ENCODE peak calls at places on chromosomes 16 and 17, in six cellular contexts. One of them, this sample, is unnamed.

GRCh38 chr17:74156878-74157277 is 46.6 kb upstream of the RPL38 start:
- DNase-seq in H1: no peak
- DNase-seq in HCT116: no peak
- DNase-seq in GM12878: no peak
- DNase-seq in K562: no peak
- DNase-seq in SK-N-SH: no peak
- DNase-seq in this sample: no peak

GRCh38 chr17:42669705-42670198 is 7.0 kb downstream of the PLEKHH3 start:
- DNase-seq in K562: no peak
- DNase-seq in H1: no peak
- DNase-seq in GM12878: no peak
- DNase-seq in HCT116: no peak
- DNase-seq in SK-N-SH: no peak
- DNase-seq in this sample: no peak

GRCh38 chr17:57424777-57425188 is 168.5 kb downstream of the MSI2 start:
- DNase-seq in SK-N-SH: no peak
- DNase-seq in GM12878: no peak
- DNase-seq in HCT116: peak; percentile 85
- DNase-seq in K562: no peak
- DNase-seq in H1: no peak
- DNase-seq in this sample: no peak

GRCh38 chr16:77223184-77223583 is 24.0 kb downstream of the SYCE1L start:
- DNase-seq in K562: peak; percentile 60
- DNase-seq in H1: no peak
- DNase-seq in HCT116: no peak
- DNase-seq in SK-N-SH: peak; percentile 35
- DNase-seq in GM12878: no peak
- DNase-seq in this sample: no peak

GRCh38 chr16:53098526-53099317 is 43.9 kb downstream of the CHD9 start:
- DNase-seq in GM12878: peak; percentile 66
- DNase-seq in H1: no peak
- DNase-seq in SK-N-SH: peak; percentile 78
- DNase-seq in K562: peak; percentile 75
- DNase-seq in HCT116: no peak
- DNase-seq in this sample: no peak

GRCh38 chr17:38579934-38580333 is 25.8 kb downstream of the SRCIN1 start:
- DNase-seq in HCT116: no peak
- DNase-seq in GM12878: no peak
- DNase-seq in K562: peak; percentile 74
- DNase-seq in H1: no peak
- DNase-seq in SK-N-SH: peak; percentile 94
- DNase-seq in this sample: no peak

GRCh38 chr16:49492090-49492801 is 118.6 kb downstream of the C16orf78 start:
- DNase-seq in GM12878: no peak
- DNase-seq in SK-N-SH: peak; percentile 94
- DNase-seq in K562: peak; percentile 38
- DNase-seq in H1: peak; percentile 15
- DNase-seq in HCT116: no peak
- DNase-seq in this sample: no peak

GRCh38 chr16:66714659-66715307 is 18.2 kb upstream of the CMTM4 start:
- DNase-seq in GM12878: no peak
- DNase-seq in HCT116: no peak
- DNase-seq in H1: no peak
- DNase-seq in SK-N-SH: peak; percentile 46
- DNase-seq in K562: no peak
- DNase-seq in this sample: no peak

GRCh38 chr17:3222505-3222904 is 15.0 kb downstream of the OR1A1 start:
- DNase-seq in HCT116: no peak
- DNase-seq in H1: no peak
- DNase-seq in SK-N-SH: no peak
- DNase-seq in GM12878: no peak
- DNase-seq in K562: no peak
- DNase-seq in this sample: no peak

GRCh38 chr17:28529012-28529400 is 22.9 kb downstream of the FOXN1 start:
- DNase-seq in GM12878: no peak
- DNase-seq in H1: no peak
- DNase-seq in K562: no peak
- DNase-seq in SK-N-SH: no peak
- DNase-seq in HCT116: no peak
- DNase-seq in this sample: no peak

GRCh38 chr17:76866774-76867577 is 1.2 kb upstream of the MGAT5B start:
- DNase-seq in SK-N-SH: no peak
- DNase-seq in GM12878: no peak
- DNase-seq in K562: no peak
- DNase-seq in H1: no peak
- DNase-seq in HCT116: no peak
- DNase-seq in this sample: no peak

GRCh38 chr17:38439436-38439835 is 11.2 kb downstream of the ARHGAP23 start:
- DNase-seq in GM12878: no peak
- DNase-seq in H1: no peak
- DNase-seq in K562: no peak
- DNase-seq in HCT116: no peak
- DNase-seq in SK-N-SH: no peak
- DNase-seq in this sample: no peak

GRCh38 chr16:50591800-50592771 is 43.9 kb downstream of the NKD1 start:
- DNase-seq in H1: no peak
- DNase-seq in SK-N-SH: peak; percentile 75
- DNase-seq in K562: no peak
- DNase-seq in HCT116: no peak
- DNase-seq in GM12878: no peak
- DNase-seq in this sample: no peak
- TF ChIP-seq JUND in H1: no peak
- TF ChIP-seq JUND in SK-N-SH: no peak
- TF ChIP-seq JUND in K562: no peak
- TF ChIP-seq JUND in HCT116: no peak
- TF ChIP-seq JUND in GM12878: no peak
- TF ChIP-seq JUND in this sample: no peak

GRCh38 chr17:31412511-31412910 is 21.0 kb downstream of the RAB11FIP4 start:
- DNase-seq in GM12878: no peak
- DNase-seq in SK-N-SH: no peak
- DNase-seq in HCT116: no peak
- DNase-seq in K562: no peak
- DNase-seq in H1: no peak
- DNase-seq in this sample: no peak

GRCh38 chr17:31413081-31413799 is 21.8 kb downstream of the RAB11FIP4 start:
- DNase-seq in K562: no peak
- DNase-seq in HCT116: no peak
- DNase-seq in SK-N-SH: no peak
- DNase-seq in GM12878: no peak
- DNase-seq in H1: no peak
- DNase-seq in this sample: no peak

GRCh38 chr17:31415004-31415454 is 23.6 kb downstream of the RAB11FIP4 start:
- DNase-seq in GM12878: no peak
- DNase-seq in HCT116: no peak
- DNase-seq in SK-N-SH: no peak
- DNase-seq in H1: no peak
- DNase-seq in K562: no peak
- DNase-seq in this sample: no peak

GRCh38 chr17:31414590-31414918 is 23.1 kb downstream of the RAB11FIP4 start:
- DNase-seq in HCT116: no peak
- DNase-seq in SK-N-SH: no peak
- DNase-seq in H1: no peak
- DNase-seq in GM12878: no peak
- DNase-seq in K562: no peak
- DNase-seq in this sample: no peak

GRCh38 chr17:31413871-31414589 is 22.6 kb downstream of the RAB11FIP4 start:
- DNase-seq in SK-N-SH: no peak
- DNase-seq in GM12878: no peak
- DNase-seq in K562: no peak
- DNase-seq in H1: no peak
- DNase-seq in HCT116: no peak
- DNase-seq in this sample: no peak
- TF ChIP-seq JUND in SK-N-SH: no peak
- TF ChIP-seq JUND in GM12878: no peak
- TF ChIP-seq JUND in K562: no peak
- TF ChIP-seq JUND in H1: no peak
- TF ChIP-seq JUND in HCT116: no peak
- TF ChIP-seq JUND in this sample: no peak

GRCh38 chr17:522912-523311 is 170.3 kb upstream of the RPH3AL start:
- DNase-seq in K562: no peak
- DNase-seq in H1: no peak
- DNase-seq in SK-N-SH: no peak
- DNase-seq in HCT116: no peak
- DNase-seq in GM12878: no peak
- DNase-seq in this sample: no peak

GRCh38 chr17:521561-522325 is 169.1 kb upstream of the RPH3AL start:
- DNase-seq in GM12878: no peak
- DNase-seq in SK-N-SH: no peak
- DNase-seq in HCT116: no peak
- DNase-seq in K562: no peak
- DNase-seq in H1: no peak
- DNase-seq in this sample: no peak

GRCh38 chr17:519450-520212 is 167.0 kb upstream of the RPH3AL start:
- DNase-seq in K562: no peak
- DNase-seq in GM12878: no peak
- DNase-seq in H1: no peak
- DNase-seq in HCT116: no peak
- DNase-seq in SK-N-SH: no peak
- DNase-seq in this sample: no peak

GRCh38 chr17:520447-521167 is 168.0 kb upstream of the RPH3AL start:
- DNase-seq in SK-N-SH: peak; percentile 41
- DNase-seq in K562: no peak
- DNase-seq in HCT116: no peak
- DNase-seq in GM12878: no peak
- DNase-seq in H1: no peak
- DNase-seq in this sample: no peak

DNA sequence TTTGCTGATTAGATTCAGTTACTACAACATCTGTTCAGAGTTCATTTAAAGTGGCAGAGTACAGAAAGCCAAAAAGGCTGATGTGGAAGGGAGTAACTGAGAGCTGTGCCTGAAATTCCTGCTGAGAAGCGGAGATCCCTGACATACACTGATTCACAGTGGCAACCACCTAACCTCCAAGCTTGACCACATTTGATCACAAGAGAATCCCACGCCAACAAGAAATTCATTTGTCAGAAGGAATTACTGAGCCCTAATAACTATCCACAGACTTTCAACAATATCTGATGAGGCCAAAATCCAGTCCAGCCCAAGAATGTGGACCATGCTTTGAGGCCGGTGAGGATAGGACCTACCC is 168.5 kb upstream of the RPH3AL start:
- DNase-seq in SK-N-SH: no peak
- DNase-seq in GM12878: no peak
- DNase-seq in H1: no peak
- DNase-seq in HCT116: no peak
- DNase-seq in K562: no peak
- DNase-seq in this sample: no peak
- TF ChIP-seq JUND in SK-N-SH: no peak
- TF ChIP-seq JUND in GM12878: no peak
- TF ChIP-seq JUND in H1: no peak
- TF ChIP-seq JUND in HCT116: no peak
- TF ChIP-seq JUND in K562: no peak
- TF ChIP-seq JUND in this sample: no peak

DNA sequence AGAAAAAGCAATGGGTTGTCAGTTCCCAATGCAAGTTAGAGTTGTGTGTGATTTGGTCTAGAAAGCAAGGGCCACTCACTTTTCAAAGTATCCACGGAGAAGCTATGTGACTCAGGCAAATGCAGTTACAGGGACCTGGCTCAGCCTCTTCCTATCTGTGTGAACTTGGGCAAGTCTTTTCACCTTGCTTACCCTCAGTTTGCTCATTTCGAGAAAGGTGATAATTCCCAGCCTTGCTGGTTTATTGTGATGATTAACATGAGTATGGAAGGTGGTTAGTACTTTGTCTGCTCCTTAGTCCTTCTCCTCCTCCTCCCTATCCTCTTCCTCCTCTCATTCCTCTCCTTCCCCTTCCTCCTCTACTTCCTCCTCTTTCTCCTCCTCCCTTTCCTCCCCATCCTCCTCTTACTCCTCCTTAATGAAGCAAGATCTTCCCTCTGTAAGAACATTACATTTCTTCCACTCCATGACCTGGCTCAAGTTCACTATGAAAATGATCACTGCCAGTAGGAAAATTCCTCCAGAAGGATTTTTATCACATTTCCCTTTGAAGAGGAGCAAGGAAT is 204.0 kb downstream of the GRIN2A start:
- DNase-seq in HCT116: no peak
- DNase-seq in K562: no peak
- DNase-seq in GM12878: peak; percentile 39
- DNase-seq in H1: no peak
- DNase-seq in SK-N-SH: no peak
- DNase-seq in this sample: no peak
- TF ChIP-seq JUND in HCT116: no peak
- TF ChIP-seq JUND in K562: no peak
- TF ChIP-seq JUND in GM12878: no peak
- TF ChIP-seq JUND in H1: no peak
- TF ChIP-seq JUND in SK-N-SH: no peak
- TF ChIP-seq JUND in this sample: no peak